ENCODE peak calls at places on chromosome 22, in seven cellular contexts. Q, C, Y, G, Z, R and J are unnamed samples.

GRCh38 chr22:39252461-39253391 is 7.9 kb upstream of the PDGFB start:
- DNase-seq in Z (no peak), R (peak; percentile 22), C (no peak), Y (no peak), Q (no peak), G (peak; percentile 75), J (no peak)

GRCh38 chr22:35367331-35367886 is 13.5 kb upstream of the HMOX1 start:
- DNase-seq in Z (no peak), Y (no peak), C (no peak), Q (no peak), G (no peak), R (no peak), J (no peak)

GRCh38 chr22:45200862-45201511 is 37.3 kb downstream of the NUP50 start:
- DNase-seq in Z (peak; percentile 9), C (no peak), G (peak; percentile 38), Y (no peak), Q (no peak), R (no peak), J (no peak)

GRCh38 chr22:28299760-28300159 is 379.9 kb downstream of the TTC28 start:
- DNase-seq in Z (no peak), Y (no peak), C (no peak), G (no peak), Q (no peak), R (no peak), J (no peak)

GRCh38 chr22:35312198-35313059 is 12.7 kb downstream of the TOM1 start:
- DNase-seq in G (no peak), Q (no peak), Y (no peak), Z (peak; percentile 79), C (no peak), R (peak; percentile 7), J (no peak)

GRCh38 chr22:39646614-39647210 is 76.2 kb downstream of the CACNA1I start:
- DNase-seq in C (peak; percentile 62), Y (peak; percentile 18), Z (no peak), R (no peak), G (no peak), Q (no peak), J (no peak)

GRCh38 chr22:28911777-28912669 is 28.7 kb downstream of the ZNRF3 start:
- DNase-seq in C (no peak), Y (no peak), Z (no peak), G (no peak), Q (no peak), R (no peak), J (no peak)

GRCh38 chr22:44739024-44739423 is 13.4 kb upstream of the ARHGAP8 start:
- DNase-seq in Q (no peak), G (peak; percentile 53), Z (no peak), Y (no peak), R (no peak), C (no peak), J (no peak)

GRCh38 chr22:23300476-23300875 is 120.2 kb downstream of the BCR start:
- DNase-seq in C (no peak), Q (no peak), Z (no peak), G (no peak), R (no peak), Y (no peak), J (no peak)

GRCh38 chr22:37907036-37907954 is 1.2 kb downstream of the MICALL1 start:
- DNase-seq in C (no peak), R (no peak), Y (no peak), Z (no peak), Q (no peak), G (peak; percentile 61), J (no peak)

GRCh38 chr22:19972652-19973550 is 31.3 kb upstream of the TXNRD2 start:
- DNase-seq in C (no peak), Y (no peak), G (peak; percentile 91), Q (no peak), Z (no peak), R (no peak), J (no peak)

GRCh38 chr22:44664149-44664548 is 37.9 kb upstream of the PRR5 start:
- DNase-seq in Y (no peak), G (no peak), C (no peak), Q (peak; percentile 26), Z (no peak), R (peak; percentile 16), J (peak; percentile 28)

GRCh38 chr22:44584256-44584902 is 86.3 kb upstream of the RTL6 start:
- DNase-seq in C (no peak), R (no peak), Q (no peak), Z (no peak), G (peak; percentile 17), Y (no peak), J (no peak)

GRCh38 chr22:37639070-37639760 is at the start of gene SH3BP1:
- DNase-seq in R (peak; percentile 20), C (no peak), Q (peak; percentile 40), Y (peak; percentile 5), Z (peak; percentile 44), G (peak; percentile 96), J (peak; percentile 62)

GRCh38 chr22:21628386-21629261 is 1.2 kb downstream of the YDJC start:
- DNase-seq in Q (no peak), R (no peak), G (no peak), Y (peak; percentile 47), C (no peak), Z (peak; percentile 23), J (no peak)

GRCh38 chr22:30474683-30475424 is 3.0 kb upstream of the SEC14L3 start:
- DNase-seq in Y (no peak), Z (peak; percentile 73), Q (peak; percentile 20), G (no peak), R (no peak), C (peak; percentile 23), J (no peak)

GRCh38 chr22:22856364-22856763 is 31.3 kb upstream of the IGLL5 start:
- DNase-seq in Q (no peak), G (peak; percentile 27), Z (no peak), Y (no peak), R (no peak), C (no peak), J (no peak)